ENCODE peak calls at places on chromosome 10, in five cellular contexts. O is NCI-H774; E is stimulated activated CD4-positive, alpha-beta T cell treated with anti-CD3 and anti-CD28 coated beads, Interleukin-1b, Interleukin-23, amount 100 ng/mL, for 48 hours; V is posterior cingulate gyrus; L is HS-27A. Y is an unnamed sample.

GRCh38 chr10:69451209-69451783 is at the start of gene TSPAN15:
- DNase-seq in O (peak; percentile 91), E (peak; percentile 79), V (peak; percentile 98), L (no peak), Y (peak; percentile 85)

GRCh38 chr10:86657011-86657395 is 2.7 kb downstream of the OPN4 start:
- DNase-seq in O (no peak), E (no peak), V (peak; percentile 5), L (no peak), Y (no peak)

GRCh38 chr10:13095094-13095493 is 4.9 kb upstream of the OPTN start:
- DNase-seq in O (no peak), E (no peak), V (no peak), L (no peak), Y (no peak)

GRCh38 chr10:101616415-101617101 is 28.4 kb downstream of the DPCD start:
- DNase-seq in O (no peak), E (no peak), V (no peak), L (no peak), Y (no peak)

GRCh38 chr10:31359979-31360378 is 41.0 kb downstream of the ZEB1 start:
- DNase-seq in O (peak; percentile 50), E (no peak), V (no peak), L (no peak), Y (no peak)

GRCh38 chr10:930415-931325 is 835 bp downstream of the LARP4B start:
- DNase-seq in O (no peak), E (peak; percentile 11), V (peak; percentile 72), L (no peak), Y (peak; percentile 42)

GRCh38 chr10:34996843-34997242 is 93.3 kb downstream of the CUL2 start:
- DNase-seq in O (no peak), E (no peak), V (no peak), L (no peak), Y (no peak)

GRCh38 chr10:120600871-120601644 is 144.0 kb downstream of the PLPP4 start:
- DNase-seq in O (no peak), E (no peak), V (no peak), L (no peak), Y (peak; percentile 62)

GRCh38 chr10:35195361-35196306 is 69.0 kb downstream of the CREM start:
- DNase-seq in O (peak; percentile 65), E (peak; percentile 85), V (no peak), L (peak; percentile 64), Y (peak; percentile 68)

GRCh38 chr10:78175444-78175843 is 141.8 kb downstream of the RPS24 start:
- DNase-seq in O (no peak), E (no peak), V (no peak), L (no peak), Y (no peak)

GRCh38 chr10:70874061-70874460 is 14.3 kb downstream of the PCBD1 start:
- DNase-seq in O (no peak), E (no peak), V (no peak), L (no peak), Y (no peak)

Y was measured in germinal center.